ENCODE peak calls at places on chromosomes 6 and 20, in six cellular contexts. E is NB4, A is tibial nerve, H is fibroblast of mammary gland, Q is pancreas, U is fibroblast of villous mesenchyme. Y is an unnamed sample.

GRCh38 chr6:37624606-37625574 is 72.8 kb downstream of the MDGA1 start:
- DNase-seq in H (peak), A (no peak), U (peak), Q (peak), E (no peak), Y (peak)

GRCh38 chr6:22141271-22141745 is 155.5 kb downstream of the PRL start:
- DNase-seq in Q (no peak), H (no peak), E (no peak), U (no peak), A (no peak), Y (no peak)

GRCh38 chr6:89611666-89612065 is 26.9 kb downstream of the LYRM2 start:
- DNase-seq in Q (no peak), E (no peak), U (no peak), H (peak), A (no peak), Y (no peak)

GRCh38 chr6:90922323-90922722 is 335.5 kb upstream of the MAP3K7 start:
- DNase-seq in H (no peak), E (no peak), A (no peak), Q (no peak), U (no peak), Y (no peak)

GRCh38 chr6:11622156-11622555 is 84.6 kb downstream of the TMEM170B start:
- DNase-seq in E (no peak), Q (no peak), H (no peak), A (no peak), U (peak), Y (no peak)

GRCh38 chr20:1390552-1391403 is 2.1 kb downstream of the FKBP1A start:
- DNase-seq in A (no peak), E (no peak), U (no peak), Q (no peak), H (peak), Y (no peak)

GRCh38 chr6:47413752-47414516 is 63.7 kb upstream of the CD2AP start:
- DNase-seq in Q (no peak), H (peak), U (peak), E (peak), A (no peak), Y (no peak)

GRCh38 chr20:6730929-6731328 is 36.6 kb upstream of the BMP2 start:
- DNase-seq in H (no peak), A (no peak), U (no peak), Q (no peak), E (no peak), Y (no peak)

GRCh38 chr6:157989541-157990289 is 8.1 kb downstream of the SYNJ2 start:
- DNase-seq in A (no peak), U (peak), E (peak), H (peak), Q (peak), Y (peak)

GRCh38 chr20:53104889-53105288 is 132.7 kb downstream of the TSHZ2 start:
- DNase-seq in A (no peak), E (no peak), H (peak), U (no peak), Q (no peak), Y (no peak)

GRCh38 chr6:145067430-145067829 is 667.9 kb downstream of the EPM2A start:
- DNase-seq in H (peak), U (peak), E (no peak), Q (no peak), A (no peak), Y (no peak)

GRCh38 chr20:49990310-49990720 is 7.5 kb downstream of the SNAI1 start:
- DNase-seq in A (no peak), U (no peak), E (no peak), H (no peak), Q (no peak), Y (no peak)

GRCh38 chr20:25237610-25238318 is 10.1 kb upstream of the PYGB start:
- DNase-seq in U (peak), A (peak), Q (no peak), H (peak), E (peak), Y (no peak)

GRCh38 chr6:152502421-152503188 is 134.6 kb downstream of the SYNE1 start:
- DNase-seq in E (no peak), A (no peak), U (no peak), Q (no peak), H (no peak), Y (no peak)

GRCh38 chr6:134589512-134589911 is 271.6 kb upstream of the SGK1 start:
- DNase-seq in A (no peak), E (no peak), U (peak), H (peak), Q (no peak), Y (no peak)

GRCh38 chr6:144438103-144438502 is 153.0 kb downstream of the UTRN start:
- DNase-seq in U (no peak), E (no peak), A (no peak), H (no peak), Q (no peak), Y (no peak)

GRCh38 chr6:46781478-46782378 is 11.5 kb upstream of the MEP1A start:
- DNase-seq in U (peak), Q (no peak), H (peak), E (peak), A (peak), Y (no peak)

GRCh38 chr6:89281779-89282246 is 33.3 kb downstream of the GABRR2 start:
- DNase-seq in A (no peak), U (peak), H (peak), Q (no peak), E (peak), Y (peak)

GRCh38 chr20:6333110-6333509 is 210.3 kb upstream of the FERMT1 start:
- DNase-seq in Q (no peak), E (no peak), H (no peak), A (no peak), U (no peak), Y (no peak)

GRCh38 chr20:1467355-1468116 is 887 bp upstream of the NSFL1C start:
- DNase-seq in U (no peak), A (peak), Q (peak), H (no peak), E (peak), Y (peak)

GRCh38 chr6:71887006-71887743 is 825 bp downstream of the RIMS1 start:
- DNase-seq in E (no peak), U (no peak), H (no peak), A (no peak), Q (no peak), Y (no peak)

GRCh38 chr6:92564393-92564792 is 855.0 kb downstream of the EPHA7 start:
- DNase-seq in U (no peak), Q (no peak), E (no peak), A (no peak), H (no peak), Y (no peak)

DNA sequence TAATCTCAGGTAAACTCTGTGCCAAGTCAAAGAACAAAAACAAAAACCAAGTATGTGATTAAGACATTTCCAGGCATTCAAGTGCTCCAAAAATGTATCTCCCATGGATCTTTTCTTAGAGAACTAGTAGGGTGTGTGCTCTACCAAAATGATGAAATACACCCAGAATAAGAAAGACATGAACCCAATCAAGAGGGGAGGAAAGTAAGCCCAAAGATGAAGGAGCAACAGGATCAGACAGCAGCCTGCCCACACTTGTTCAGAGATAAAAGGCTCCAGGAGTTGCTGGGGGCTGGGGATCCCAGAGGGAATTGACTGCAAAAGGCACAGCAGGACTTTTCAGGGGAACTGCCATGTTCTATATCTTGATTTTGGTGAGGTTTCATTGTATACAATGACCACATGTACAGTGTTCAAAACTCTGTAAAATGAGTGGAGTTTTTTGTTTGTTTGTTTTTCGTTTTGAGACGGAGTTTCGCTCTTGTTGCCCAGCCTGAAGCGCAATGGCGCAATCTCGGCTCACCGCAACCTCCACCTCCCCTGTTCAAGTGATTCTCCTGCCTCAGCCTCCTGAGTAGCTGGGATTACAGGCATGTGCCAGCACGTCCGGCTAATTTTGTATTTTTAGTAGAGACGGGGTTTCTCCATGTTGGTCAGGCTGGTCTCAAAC is 24.4 kb downstream of the GCM1 start:
- DNase-seq in A (no peak), U (no peak), Q (no peak), H (no peak), E (no peak), Y (no peak)
- TF ChIP-seq CTCF in A (no peak), U (no peak), Q (no peak), H (no peak), E (no peak), Y (no peak)

GRCh38 chr6:41700577-41701347 is 34.6 kb downstream of the TFEB start:
- DNase-seq in E (no peak), Q (no peak), U (no peak), H (no peak), A (no peak), Y (no peak)
- TF ChIP-seq CTCF in E (no peak), Q (no peak), U (no peak), H (no peak), A (no peak), Y (no peak)

DNA sequence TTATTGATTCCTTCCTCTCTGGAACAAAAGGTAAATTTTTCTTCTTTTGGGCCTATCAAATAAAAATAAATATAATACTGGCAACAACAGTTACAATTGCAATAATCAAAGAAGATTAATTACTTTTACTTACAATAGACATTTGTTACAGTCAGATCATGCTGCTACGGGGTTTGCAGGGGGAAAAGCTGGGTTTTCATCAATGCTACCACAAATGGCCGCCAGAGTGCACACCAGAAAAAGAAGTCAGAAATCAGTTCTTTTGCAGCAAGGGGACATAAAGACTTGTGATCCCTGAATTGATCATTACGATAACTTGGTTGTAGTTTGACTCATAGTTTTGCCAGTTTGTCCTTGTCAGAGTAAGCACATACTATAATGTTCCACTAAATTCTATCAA is 714.5 kb upstream of the EYS start:
- DNase-seq in H (no peak), E (peak), Q (no peak), A (no peak), U (no peak), Y (no peak)
- TF ChIP-seq CTCF in H (no peak), E (no peak), Q (no peak), A (no peak), U (no peak), Y (no peak)

DNA sequence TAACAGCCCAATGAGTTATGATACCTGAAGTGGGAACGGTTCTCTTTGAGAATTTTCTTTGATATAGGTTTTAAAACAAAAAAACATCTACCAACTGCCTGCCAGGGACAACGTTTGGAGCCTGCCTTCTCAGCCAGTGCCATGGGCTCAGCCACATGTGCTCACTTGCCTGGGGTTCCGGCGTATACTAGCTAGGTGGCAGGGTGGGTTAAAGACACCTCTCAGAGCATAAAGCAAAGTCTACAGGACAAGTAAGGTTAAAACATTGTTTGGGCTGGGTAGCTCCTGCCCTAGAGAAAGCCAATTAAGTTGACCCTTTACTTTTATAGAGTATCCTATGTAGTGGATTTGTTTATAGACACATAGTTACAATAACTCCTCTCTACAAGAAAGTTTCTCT is 38.0 kb upstream of the SCGN start:
- DNase-seq in H (no peak), Q (no peak), U (no peak), A (no peak), E (no peak), Y (no peak)
- TF ChIP-seq CTCF in H (no peak), Q (no peak), U (no peak), A (no peak), E (no peak), Y (no peak)

DNA sequence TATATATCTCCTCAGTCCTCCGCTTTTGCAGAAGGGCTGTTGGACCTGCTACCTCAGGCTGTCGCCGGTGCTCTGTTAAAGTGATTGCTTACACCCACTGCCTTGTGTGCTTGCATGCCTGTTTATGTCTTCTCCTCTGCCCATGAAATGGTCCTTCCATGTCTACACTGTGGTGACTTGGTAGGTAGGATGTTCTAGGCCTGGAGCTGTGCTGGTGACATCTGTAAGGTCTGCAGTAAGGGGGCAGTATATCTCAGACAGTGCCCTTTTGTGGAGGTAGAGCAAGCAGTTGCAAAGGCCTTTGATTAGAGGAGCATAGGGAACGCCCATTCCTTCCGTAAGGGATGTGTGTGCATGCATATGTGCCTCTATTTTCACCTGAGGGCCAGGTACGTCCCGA is 40.3 kb downstream of the VAPB start:
- DNase-seq in H (no peak), Q (no peak), A (no peak), E (no peak), U (no peak), Y (no peak)
- TF ChIP-seq CTCF in H (no peak), Q (no peak), A (no peak), E (no peak), U (peak), Y (no peak)

GRCh38 chr6:19204445-19204844 is 632.7 kb upstream of the ID4 start:
- DNase-seq in E (no peak), U (no peak), A (no peak), Q (no peak), H (no peak), Y (no peak)
- TF ChIP-seq CTCF in E (no peak), U (peak), A (no peak), Q (no peak), H (no peak), Y (no peak)

GRCh38 chr6:132126150-132126549 is 175.0 kb upstream of the CCN2 start:
- DNase-seq in A (no peak), H (no peak), Q (no peak), E (no peak), U (no peak), Y (no peak)
- TF ChIP-seq CTCF in A (no peak), H (no peak), Q (no peak), E (no peak), U (no peak), Y (no peak)

GRCh38 chr6:62150048-62150663 is 135.9 kb downstream of the KHDRBS2 start:
- DNase-seq in E (peak), H (peak), A (no peak), Q (no peak), U (peak), Y (no peak)
- TF ChIP-seq CTCF in E (peak), H (peak), A (peak), Q (peak), U (peak), Y (peak)

Y was measured in lower lobe of right lung.